ENCODE peak calls at places on chromosomes 4 and X, in eight cellular contexts. K is CD8-positive, alpha-beta T cell; W is foreskin keratinocyte; V is caudate nucleus; M is adrenal gland; O is pancreas; J is naive thymus-derived CD4-positive, alpha-beta T cell; R is HCT116. E is an unnamed sample.
A peak's percentile ranks its signal among the peaks of the same experiment; 100 is the strongest.

GRCh38 chr4:10552591-10553280 is 95.5 kb upstream of the ZNF518B start:
- DNase-seq in V (no peak), O (no peak), K (no peak), W (no peak), R (no peak), J (no peak), M (no peak), E (no peak)

GRCh38 chr4:1082215-1083182 is 30.9 kb downstream of the RNF212 start:
- DNase-seq in O (peak; percentile 93), R (no peak), K (no peak), V (no peak), J (no peak), W (peak; percentile 70), M (peak; percentile 95), E (no peak)

GRCh38 chr4:113327513-113327912 is 278.1 kb downstream of the ANK2 start:
- DNase-seq in O (no peak), V (no peak), M (no peak), W (no peak), K (no peak), J (no peak), R (no peak), E (no peak)

GRCh38 chr4:86921608-86922252 is 13.1 kb upstream of the AFF1 start:
- DNase-seq in M (no peak), J (no peak), O (no peak), K (no peak), R (no peak), W (peak; percentile 53), V (no peak), E (no peak)

GRCh38 chr4:21113496-21114213 is 413.4 kb downstream of the PACRGL start:
- DNase-seq in J (no peak), M (no peak), R (no peak), O (no peak), W (peak; percentile 26), K (no peak), V (no peak), E (no peak)

GRCh38 chr4:48073567-48074103 is 57.1 kb downstream of the NIPAL1 start:
- DNase-seq in K (no peak), O (no peak), M (no peak), V (no peak), R (no peak), W (no peak), J (no peak), E (no peak)

GRCh38 chr4:41573458-41574129 is 35.6 kb downstream of the LIMCH1 start:
- DNase-seq in W (no peak), V (no peak), O (no peak), K (no peak), J (no peak), M (no peak), R (no peak), E (no peak)

GRCh38 chr4:173264960-173265281 is 69.2 kb downstream of the HMGB2 start:
- DNase-seq in V (no peak), K (no peak), O (no peak), R (no peak), M (no peak), J (no peak), W (no peak), E (no peak)

GRCh38 chr4:6733358-6734164 is 17.6 kb downstream of the BLOC1S4 start:
- DNase-seq in W (no peak), O (no peak), M (no peak), J (no peak), K (no peak), R (no peak), V (no peak), E (no peak)

GRCh38 chrX:85052636-85053343 is 49.1 kb downstream of the APOOL start:
- DNase-seq in V (no peak), J (no peak), W (peak; percentile 57), O (no peak), R (peak; percentile 15), K (no peak), M (no peak), E (no peak)

GRCh38 chr4:111793686-111794085 is 351.6 kb upstream of the FAM241A start:
- DNase-seq in V (no peak), J (no peak), M (no peak), R (no peak), O (no peak), K (no peak), W (no peak), E (no peak)

GRCh38 chrX:101999644-102000539 is 68.1 kb upstream of the ZMAT1 start:
- DNase-seq in M (no peak), J (no peak), K (no peak), R (no peak), O (no peak), V (no peak), W (no peak), E (no peak)

GRCh38 chr4:166458756-166459155 is 585.7 kb downstream of the TLL1 start:
- DNase-seq in J (no peak), O (no peak), M (no peak), W (peak; percentile 21), K (no peak), R (no peak), V (no peak), E (no peak)

DNA sequence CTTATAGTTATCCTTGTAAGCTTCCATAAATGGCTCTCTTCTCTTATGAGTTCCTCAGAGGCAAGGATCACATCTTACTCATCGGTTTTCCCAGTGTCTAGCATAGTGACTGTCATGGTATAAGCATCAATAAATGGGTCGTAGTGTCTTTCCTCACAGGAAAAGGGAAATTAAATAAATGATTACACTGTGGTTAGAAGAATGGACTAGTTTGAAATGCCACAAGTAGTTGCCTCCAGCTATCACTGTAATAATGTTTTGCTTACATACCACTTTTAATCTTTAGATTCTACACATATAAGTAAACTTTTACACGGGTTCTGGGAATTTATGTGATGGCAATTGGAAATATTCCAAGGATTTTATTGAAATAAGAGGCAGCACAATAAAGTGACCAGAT is 152.8 kb upstream of the CXorf51A start:
- DNase-seq in R (no peak), W (no peak), M (no peak), O (no peak), K (no peak), J (no peak), V (no peak), E (no peak)
- H3K27ac ChIP-seq in R (no peak overlapping the region), W (no peak overlapping the region), M (no peak overlapping the region), O (no peak overlapping the region), K (no peak overlapping the region), J (no peak overlapping the region), V (no peak overlapping the region), E (no peak overlapping the region)

GRCh38 chrX:9379697-9380551 is 84.9 kb upstream of the TBL1X start:
- DNase-seq in R (peak; percentile 32), W (peak; percentile 70), M (no peak), O (no peak), V (no peak), K (no peak), J (no peak), E (no peak)

GRCh38 chrX:9373789-9374188 is 91.1 kb upstream of the TBL1X start:
- DNase-seq in J (no peak), O (no peak), K (no peak), R (no peak), V (no peak), W (no peak), M (no peak), E (no peak)

GRCh38 chrX:9383655-9384054 is 81.2 kb upstream of the TBL1X start:
- DNase-seq in O (no peak), M (no peak), R (no peak), V (no peak), J (no peak), K (no peak), W (no peak), E (no peak)

GRCh38 chrX:9374537-9374936 is 90.3 kb upstream of the TBL1X start:
- DNase-seq in O (no peak), J (no peak), V (no peak), M (no peak), K (no peak), R (no peak), W (no peak), E (no peak)

DNA sequence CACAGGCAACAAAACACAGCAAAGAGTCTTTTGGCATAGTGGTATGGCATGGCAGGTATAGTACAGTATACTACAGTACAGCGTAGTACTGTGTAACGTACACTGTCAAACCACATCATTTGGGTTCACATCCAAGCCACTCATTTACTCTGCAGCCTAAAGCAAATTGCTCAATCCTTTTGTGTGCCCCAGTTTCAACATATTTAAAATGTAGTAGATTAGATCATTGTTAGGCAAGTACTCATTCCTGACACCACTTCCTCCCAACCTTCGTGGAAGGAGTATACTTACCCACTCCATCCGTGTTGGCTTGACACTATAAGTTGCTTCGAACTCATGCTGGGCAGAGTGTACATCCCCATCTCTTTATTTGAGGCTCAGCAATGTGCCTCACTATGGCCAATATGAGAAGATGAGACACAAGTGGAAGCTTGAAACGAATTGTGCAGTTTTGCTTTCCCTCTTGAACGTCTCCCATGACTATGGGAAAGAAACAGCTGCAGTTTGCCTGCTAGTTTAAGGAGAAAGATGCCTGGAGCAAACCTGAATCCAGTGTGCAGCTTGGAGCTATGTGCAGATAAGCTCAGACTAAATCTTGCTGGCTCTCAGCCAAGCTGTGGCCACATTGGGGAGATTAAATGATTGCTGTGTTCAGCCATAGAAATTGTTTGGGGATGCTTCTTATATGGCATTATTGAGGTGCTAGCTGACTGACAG is 85.7 kb upstream of the TBL1X start:
- DNase-seq in W (peak; percentile 52), R (no peak), V (no peak), M (no peak), K (no peak), O (no peak), J (no peak), E (no peak)
- H3K27ac ChIP-seq in W (no peak overlapping the region), R (no peak overlapping the region), V (no peak overlapping the region), M (no peak overlapping the region), K (no peak overlapping the region), O (no peak overlapping the region), J (no peak overlapping the region), E (no peak overlapping the region)

GRCh38 chr4:119858176-119858575 is 208.5 kb downstream of the MAD2L1 start:
- DNase-seq in V (no peak), R (no peak), J (no peak), M (no peak), W (no peak), K (no peak), O (no peak), E (no peak)

GRCh38 chr4:119865789-119866188 is 200.9 kb downstream of the MAD2L1 start:
- DNase-seq in R (no peak), V (no peak), K (no peak), J (no peak), O (no peak), M (no peak), W (no peak), E (no peak)

GRCh38 chr4:119865389-119865788 is 201.3 kb downstream of the MAD2L1 start:
- DNase-seq in O (no peak), K (no peak), V (no peak), M (no peak), W (no peak), R (no peak), J (no peak), E (no peak)

DNA sequence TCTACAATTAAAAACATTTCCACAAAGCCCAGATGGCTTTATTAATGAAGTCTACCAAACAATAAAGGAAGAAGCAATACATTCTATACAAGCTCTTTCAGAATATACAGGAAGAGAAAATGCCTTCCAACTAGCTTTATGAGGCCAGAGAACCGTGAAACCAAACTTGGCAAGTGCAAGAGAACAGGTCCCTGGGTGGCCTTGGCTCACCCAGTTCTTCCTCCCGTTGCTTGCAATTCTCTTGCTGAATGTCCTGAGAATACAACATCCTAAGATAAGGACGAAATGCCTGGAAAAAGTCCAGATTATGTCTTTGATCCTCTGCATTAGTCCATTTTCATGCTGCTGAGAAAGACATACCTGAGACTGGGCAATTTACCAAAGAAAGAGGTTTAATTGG is 204.9 kb downstream of the MAD2L1 start:
- DNase-seq in W (no peak), J (no peak), O (no peak), K (no peak), M (peak; percentile 48), R (no peak), V (no peak), E (no peak)
- H3K27ac ChIP-seq in W (no peak overlapping the region), J (no peak overlapping the region), O (no peak overlapping the region), K (no peak overlapping the region), M (no peak overlapping the region), R (no peak overlapping the region), V (no peak overlapping the region), E (no peak overlapping the region)

GRCh38 chrX:9528498-9528897 is 63.6 kb downstream of the TBL1X start:
- DNase-seq in W (no peak), J (no peak), R (no peak), M (no peak), V (no peak), O (no peak), K (no peak), E (no peak)
- H3K27ac ChIP-seq in W (no peak overlapping the region), J (no peak overlapping the region), R (no peak overlapping the region), M (no peak overlapping the region), V (no peak overlapping the region), O (no peak overlapping the region), K (no peak overlapping the region), E (no peak overlapping the region)